ENCODE peak calls at places on chromosomes 13 and 19, in nine cellular contexts. C is transverse colon, Q is upper lobe of left lung, E is tibial nerve, Z is A549, F is stomach, N is H1, D is suprapubic skin, M is K562. B is an unnamed sample.

GRCh38 chr13:75226092-75226491 is 255.9 kb downstream of the TBC1D4 start:
- DNase-seq in F (no peak), Z (no peak), E (no peak), Q (peak), D (no peak), N (peak), C (no peak), M (peak), B (no peak)

GRCh38 chr13:111899714-111900389 is 167.1 kb upstream of the SOX1 start:
- DNase-seq in M (no peak), D (peak), C (no peak), N (no peak), E (no peak), Z (no peak), F (no peak), Q (no peak), B (peak)

GRCh38 chr19:5680083-5680436 is 256 bp downstream of the MICOS13 start:
- DNase-seq in Z (no peak), C (peak), D (no peak), N (no peak), M (no peak), Q (peak), E (peak), F (no peak), B (peak)

GRCh38 chr19:955803-956746 is 28.1 kb upstream of the WDR18 start:
- DNase-seq in Z (no peak), C (peak), Q (no peak), F (no peak), D (no peak), N (no peak), M (no peak), E (no peak), B (no peak)

GRCh38 chr13:23656637-23657036 is 86.4 kb downstream of the TNFRSF19 start:
- DNase-seq in C (no peak), D (no peak), M (no peak), Q (no peak), N (no peak), Z (no peak), F (no peak), E (no peak), B (no peak)

GRCh38 chr19:42436006-42436405 is 6.7 kb downstream of the CXCL17 start:
- DNase-seq in N (no peak), M (no peak), Z (no peak), D (no peak), E (peak), F (no peak), C (no peak), Q (peak), B (no peak)

GRCh38 chr19:48123907-48124675 is 13.5 kb upstream of the PLA2G4C start:
- DNase-seq in M (no peak), Z (peak), E (no peak), F (no peak), N (no peak), D (no peak), Q (no peak), C (no peak), B (no peak)

GRCh38 chr13:35987572-35988513 is 143.3 kb downstream of the DCLK1 start:
- DNase-seq in Q (peak), D (no peak), C (no peak), N (no peak), E (no peak), F (no peak), M (no peak), Z (no peak), B (no peak)

GRCh38 chr19:29564574-29565005 is 38.8 kb downstream of the VSTM2B start:
- DNase-seq in D (peak), F (no peak), Z (no peak), E (no peak), M (no peak), Q (no peak), C (no peak), N (no peak), B (no peak)

GRCh38 chr19:36489920-36490415 is 607 bp upstream of the ZNF566 start:
- DNase-seq in F (peak), C (peak), D (peak), Z (peak), N (peak), E (no peak), Q (peak), M (peak), B (no peak)

GRCh38 chr19:29771708-29772415 is 39.9 kb upstream of the CCNE1 start:
- DNase-seq in E (peak), C (peak), D (no peak), Z (peak), Q (peak), N (peak), M (peak), F (peak), B (no peak)

GRCh38 chr13:79379274-79379673 is 26.8 kb downstream of the RBM26 start:
- DNase-seq in F (no peak), N (no peak), M (no peak), Q (no peak), D (no peak), Z (no peak), E (no peak), C (no peak), B (no peak)

GRCh38 chr13:110638814-110639806 is 23.8 kb downstream of the NAXD start:
- DNase-seq in Z (no peak), Q (no peak), E (no peak), N (no peak), D (peak), M (no peak), C (no peak), F (peak), B (no peak)

GRCh38 chr19:55640577-55641375 is at the start of gene ZNF580:
- DNase-seq in E (peak), C (peak), F (peak), D (no peak), N (no peak), Q (peak), Z (peak), M (peak), B (peak)

GRCh38 chr13:99307648-99308339 is 595 bp upstream of the GPR183 start:
- DNase-seq in C (peak), E (no peak), N (no peak), F (no peak), D (no peak), Q (peak), Z (peak), M (peak), B (no peak)

GRCh38 chr19:33472696-33473624 is 48.6 kb downstream of the PEPD start:
- DNase-seq in M (no peak), D (peak), Q (peak), F (no peak), Z (peak), E (no peak), N (no peak), C (no peak), B (no peak)

GRCh38 chr13:31674056-31674455 is 65.3 kb upstream of the RXFP2 start:
- DNase-seq in D (no peak), Q (no peak), M (no peak), Z (no peak), C (no peak), N (no peak), F (no peak), E (no peak), B (no peak)

GRCh38 chr19:43596842-43597461 is 557 bp downstream of the ZNF576 start:
- DNase-seq in M (no peak), C (no peak), D (no peak), Z (no peak), N (no peak), F (no peak), E (no peak), Q (no peak), B (no peak)

GRCh38 chr13:112692104-112692503 is 2.3 kb downstream of the ATP11A start:
- DNase-seq in C (no peak), E (no peak), M (no peak), N (no peak), Q (no peak), Z (no peak), D (no peak), F (peak), B (no peak)

GRCh38 chr13:88124142-88124541 is 453.0 kb downstream of the SLITRK5 start:
- DNase-seq in N (no peak), M (no peak), Z (no peak), Q (no peak), C (no peak), E (no peak), F (no peak), D (no peak), B (no peak)

GRCh38 chr19:4256563-4256962 is 9.7 kb downstream of the YJU2 start:
- DNase-seq in D (no peak), M (no peak), Q (no peak), F (no peak), N (no peak), C (no peak), E (no peak), Z (peak), B (no peak)

GRCh38 chr13:44818428-44818827 is 170.8 kb downstream of the NUFIP1 start:
- DNase-seq in C (no peak), D (no peak), F (no peak), N (no peak), Q (no peak), Z (peak), E (no peak), M (peak), B (no peak)

GRCh38 chr19:23771761-23772667 is 13.3 kb upstream of the ZNF681 start:
- DNase-seq in M (no peak), Z (no peak), Q (no peak), N (no peak), D (peak), E (no peak), F (no peak), C (no peak), B (no peak)

GRCh38 chr13:99659234-99659633 is 158.0 kb downstream of the TM9SF2 start:
- DNase-seq in D (no peak), C (no peak), F (no peak), M (no peak), E (no peak), N (no peak), Z (no peak), Q (no peak), B (no peak)

GRCh38 chr19:29942404-29943261 is 594 bp downstream of the URI1 start:
- DNase-seq in E (peak), C (peak), D (no peak), F (peak), N (no peak), Q (peak), Z (no peak), M (peak), B (peak)

GRCh38 chr19:40438284-40438683 is 5.9 kb downstream of the SERTAD3 start:
- DNase-seq in F (no peak), E (no peak), Q (no peak), D (no peak), N (no peak), M (no peak), C (no peak), Z (no peak), B (no peak)

GRCh38 chr13:27401210-27401609 is 23.2 kb upstream of the GTF3A start:
- DNase-seq in N (no peak), M (no peak), Z (no peak), E (no peak), C (peak), Q (peak), F (no peak), D (no peak), B (no peak)

DNA sequence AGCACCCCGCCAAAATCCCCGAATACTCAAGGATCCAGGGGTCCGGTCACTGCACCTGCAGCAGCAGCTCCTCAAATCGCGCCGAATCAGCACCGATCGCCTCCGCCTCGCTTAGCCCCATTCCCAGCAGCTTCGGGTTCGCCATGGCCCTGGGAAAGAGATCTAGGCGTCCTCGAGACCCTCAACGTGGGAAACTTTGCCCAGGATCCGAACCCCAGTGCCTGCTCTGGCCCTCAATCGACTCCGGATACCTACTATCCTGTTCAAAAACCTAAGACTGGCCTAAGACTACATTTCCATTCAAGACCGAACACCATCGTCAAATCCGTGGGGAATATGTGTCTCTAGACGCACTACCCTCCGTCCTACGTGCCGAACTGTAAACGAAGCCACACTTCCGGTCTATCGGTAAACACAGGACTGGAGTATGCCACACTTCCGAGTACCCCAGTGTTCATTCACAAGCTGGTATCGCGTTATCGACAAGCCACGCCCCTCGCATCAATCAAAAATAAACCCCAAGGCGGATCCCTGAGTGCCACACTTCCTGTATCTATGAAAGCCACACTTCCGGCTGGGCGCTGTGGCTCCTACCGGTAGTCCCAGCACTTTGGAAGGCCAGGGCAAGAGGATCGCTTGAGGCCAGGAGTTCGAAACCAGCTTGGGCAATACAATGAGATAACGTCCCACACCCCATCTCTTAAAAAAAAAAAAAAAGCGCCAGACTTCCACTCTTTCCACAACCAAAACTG is at the start of gene PIH1D1:
- DNase-seq in Z (peak), D (peak), Q (peak), C (peak), F (peak), E (peak), M (peak), N (peak), B (peak)
- TF ChIP-seq POLR2A in Z (peak), D (peak), Q (peak), C (peak), F (no peak), E (no peak), M (peak), N (peak), B (no peak)

GRCh38 chr13:74017301-74018092 is 116.7 kb downstream of the KLF12 start:
- DNase-seq in F (no peak), D (no peak), E (no peak), N (no peak), Z (no peak), M (no peak), C (no peak), Q (no peak), B (no peak)

GRCh38 chr13:74009100-74009668 is 125.0 kb downstream of the KLF12 start:
- DNase-seq in D (no peak), M (no peak), Z (no peak), Q (no peak), F (no peak), E (no peak), N (no peak), C (no peak), B (no peak)

DNA sequence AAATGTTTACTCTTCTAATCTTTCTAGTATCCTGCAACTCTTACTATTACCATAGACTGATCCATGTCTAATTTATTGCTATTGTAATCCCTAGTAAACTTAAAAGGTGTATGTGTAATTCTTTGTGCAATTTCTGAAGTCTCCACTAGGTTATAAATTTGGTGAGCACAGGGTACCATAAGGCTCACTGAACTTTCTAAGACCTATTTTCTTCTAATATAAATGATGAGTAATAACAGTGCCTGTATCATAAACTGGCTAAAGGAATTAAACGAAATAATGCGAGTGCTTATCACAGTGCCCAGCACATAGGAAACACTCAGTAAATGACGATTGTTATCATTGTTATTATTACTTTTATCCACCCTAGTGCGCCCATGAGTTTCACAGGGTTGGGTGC is 119.1 kb downstream of the KLF12 start:
- DNase-seq in D (no peak), E (no peak), M (no peak), Q (no peak), N (no peak), C (no peak), Z (no peak), F (no peak), B (no peak)
- TF ChIP-seq EP300 in D (no peak), E (no peak), M (no peak), Q (no peak), N (no peak), C (no peak), Z (no peak), F (no peak), B (no peak)

GRCh38 chr13:26220575-26220974 is 1.5 kb downstream of the RNF6 start:
- DNase-seq in M (no peak), N (no peak), Q (no peak), C (no peak), E (no peak), D (no peak), Z (no peak), F (no peak), B (no peak)

GRCh38 chr13:26222523-26223046 is 471 bp upstream of the RNF6 start:
- DNase-seq in F (no peak), M (peak), N (no peak), D (no peak), Z (no peak), C (no peak), Q (no peak), E (no peak), B (no peak)

GRCh38 chr13:26219726-26220125 is 2.4 kb downstream of the RNF6 start:
- DNase-seq in Z (no peak), D (no peak), M (no peak), E (no peak), C (no peak), Q (no peak), F (no peak), N (no peak), B (no peak)

GRCh38 chr13:26221399-26221720 is 754 bp downstream of the RNF6 start:
- DNase-seq in D (no peak), Z (no peak), N (no peak), M (no peak), C (no peak), E (no peak), Q (no peak), F (no peak), B (no peak)

DNA sequence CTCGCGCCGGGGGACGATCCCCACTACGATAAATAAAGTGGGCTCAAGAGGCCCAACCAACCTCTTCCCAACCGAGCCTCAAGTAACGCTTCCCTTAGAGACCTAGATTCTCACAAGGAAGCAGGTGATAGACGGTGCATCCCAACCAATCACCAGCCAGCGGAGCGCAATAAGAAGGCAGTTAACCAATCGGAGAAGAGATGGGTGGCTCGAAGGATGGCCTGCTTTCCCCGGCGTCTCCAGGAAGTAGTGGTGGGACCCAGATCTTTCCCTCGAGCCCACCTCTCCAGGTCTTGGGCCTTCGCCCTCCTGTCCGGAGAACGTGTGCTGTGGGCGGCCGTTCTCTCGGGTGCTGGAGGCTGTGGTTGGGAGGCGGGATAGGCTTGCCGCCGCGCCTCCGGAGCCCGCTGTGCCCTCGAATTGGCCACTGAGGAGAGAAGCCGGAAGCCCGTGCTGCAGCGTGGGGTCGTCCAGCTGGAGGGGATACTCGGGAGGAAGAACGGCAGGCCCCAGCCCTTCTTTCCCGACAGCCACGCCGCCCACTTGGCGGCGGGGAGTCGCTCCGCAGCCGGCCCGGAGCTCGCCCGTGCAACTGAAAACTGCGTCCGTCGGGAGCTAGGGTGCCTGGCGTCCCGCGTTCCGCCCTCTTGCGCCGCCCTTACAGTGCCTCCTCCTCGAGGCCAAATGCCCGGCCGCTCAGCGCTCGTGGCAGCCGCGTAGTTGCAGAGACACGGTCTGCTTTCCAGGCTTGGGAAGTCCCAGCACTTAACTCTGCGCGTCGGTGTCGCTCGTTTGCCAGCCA is at the start of gene RNF6:
- DNase-seq in Z (peak), M (peak), N (peak), C (peak), E (peak), D (peak), F (peak), Q (peak), B (peak)
- TF ChIP-seq POLR2A in Z (peak), M (peak), N (peak), C (peak), E (peak), D (peak), F (no peak), Q (peak), B (no peak)

GRCh38 chr13:25207291-25207690 is 35.2 kb upstream of the AMER2 start:
- DNase-seq in N (no peak), Z (no peak), F (no peak), C (no peak), D (no peak), E (no peak), Q (no peak), M (no peak), B (no peak)
- TF ChIP-seq EP300 in N (no peak), Z (no peak), F (no peak), C (no peak), D (no peak), E (no peak), Q (no peak), M (no peak), B (no peak)

DNA sequence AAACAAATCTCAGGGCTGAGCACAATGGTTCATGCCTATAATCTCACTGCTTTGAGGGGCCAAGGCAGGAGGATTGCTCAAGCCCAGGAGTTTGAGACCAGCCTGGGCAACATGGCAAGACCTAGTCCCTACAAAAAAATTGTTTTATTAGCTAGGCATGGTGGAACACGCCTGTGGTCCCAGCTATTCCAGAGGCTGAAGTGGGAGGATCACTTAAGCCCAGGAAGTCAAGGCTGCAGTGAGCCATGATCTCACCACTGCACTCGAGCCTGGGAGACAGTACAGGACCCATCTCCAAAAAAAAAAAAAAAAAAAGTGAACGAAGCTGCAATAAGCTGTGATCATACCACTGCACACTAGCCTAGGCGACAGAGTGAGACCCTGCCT is 25.1 kb downstream of the ABCC4 start:
- DNase-seq in Q (no peak), E (no peak), D (no peak), Z (no peak), C (no peak), F (no peak), N (no peak), M (no peak), B (peak)
- TF ChIP-seq POLR2A in Q (no peak), E (no peak), D (no peak), Z (no peak), C (no peak), F (no peak), N (no peak), M (no peak), B (no peak)

DNA sequence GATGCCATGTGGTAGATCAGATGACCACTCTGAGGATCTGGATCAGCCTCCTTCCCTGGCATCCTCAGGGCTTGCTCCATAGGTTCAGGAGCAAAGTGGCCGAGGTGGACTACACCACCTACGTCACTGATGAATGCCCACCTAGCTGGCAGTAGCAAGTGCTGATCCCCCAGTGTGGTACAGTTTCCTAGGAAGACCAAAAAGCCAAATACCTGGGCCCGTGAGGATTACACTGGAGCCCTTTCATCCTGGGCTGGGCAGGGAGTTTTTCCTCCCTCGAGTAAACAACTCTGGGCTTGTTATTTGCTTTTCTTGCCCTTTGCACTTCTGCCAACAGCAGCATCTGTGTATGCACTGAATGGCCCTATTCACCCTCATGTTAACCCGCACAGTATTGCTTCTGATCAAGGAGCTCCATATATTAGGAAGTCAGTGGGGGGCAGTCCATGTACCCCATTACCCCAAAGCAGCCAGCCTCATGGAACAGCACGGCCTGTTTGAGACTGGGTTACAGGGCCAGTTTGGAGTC is 3.3 kb upstream of the MYADM start:
- DNase-seq in Z (peak), N (no peak), C (peak), Q (no peak), E (no peak), M (peak), D (no peak), F (peak), B (no peak)
- TF ChIP-seq EP300 in Z (peak), N (no peak), C (no peak), Q (no peak), E (no peak), M (no peak), D (no peak), F (no peak), B (no peak)